ENCODE peak calls at places on chromosome 15, in five cellular contexts. One of them, this sample, is unnamed.

GRCh38 chr15:100849021-100849831 is 30.4 kb upstream of the ALDH1A3 start:
- DNase-seq in ELR: peak
- DNase-seq in fibroblast of pulmonary artery: peak
- DNase-seq in stimulated activated CD4-positive, alpha-beta T cell treated with anti-CD3 and anti-CD28 coated beads, Interleukin-2, amount 100 ng/mL, for 48 hours: peak
- DNase-seq in mesenchymal stem cell: peak
- DNase-seq in this sample: peak

GRCh38 chr15:50854594-50855490 is 53.6 kb upstream of the AP4E1 start:
- DNase-seq in mesenchymal stem cell: peak
- DNase-seq in stimulated activated CD4-positive, alpha-beta T cell treated with anti-CD3 and anti-CD28 coated beads, Interleukin-2, amount 100 ng/mL, for 48 hours: no peak
- DNase-seq in fibroblast of pulmonary artery: peak
- DNase-seq in ELR: peak
- DNase-seq in this sample: peak

GRCh38 chr15:91289324-91289723 is 189.3 kb downstream of the SV2B start:
- DNase-seq in fibroblast of pulmonary artery: no peak
- DNase-seq in stimulated activated CD4-positive, alpha-beta T cell treated with anti-CD3 and anti-CD28 coated beads, Interleukin-2, amount 100 ng/mL, for 48 hours: no peak
- DNase-seq in ELR: no peak
- DNase-seq in mesenchymal stem cell: no peak
- DNase-seq in this sample: no peak

GRCh38 chr15:88695046-88695445 is 56.2 kb downstream of the ISG20 start:
- DNase-seq in mesenchymal stem cell: no peak
- DNase-seq in fibroblast of pulmonary artery: no peak
- DNase-seq in stimulated activated CD4-positive, alpha-beta T cell treated with anti-CD3 and anti-CD28 coated beads, Interleukin-2, amount 100 ng/mL, for 48 hours: no peak
- DNase-seq in ELR: peak
- DNase-seq in this sample: peak

GRCh38 chr15:77825546-77825945 is 192.8 kb upstream of the LINGO1 start:
- DNase-seq in stimulated activated CD4-positive, alpha-beta T cell treated with anti-CD3 and anti-CD28 coated beads, Interleukin-2, amount 100 ng/mL, for 48 hours: no peak
- DNase-seq in ELR: no peak
- DNase-seq in fibroblast of pulmonary artery: no peak
- DNase-seq in mesenchymal stem cell: no peak
- DNase-seq in this sample: no peak

GRCh38 chr15:53197426-53197839 is 407.3 kb upstream of the ONECUT1 start:
- DNase-seq in fibroblast of pulmonary artery: peak
- DNase-seq in mesenchymal stem cell: peak
- DNase-seq in ELR: peak
- DNase-seq in stimulated activated CD4-positive, alpha-beta T cell treated with anti-CD3 and anti-CD28 coated beads, Interleukin-2, amount 100 ng/mL, for 48 hours: peak
- DNase-seq in this sample: peak

GRCh38 chr15:80834402-80834801 is 55.2 kb downstream of the CEMIP start:
- DNase-seq in stimulated activated CD4-positive, alpha-beta T cell treated with anti-CD3 and anti-CD28 coated beads, Interleukin-2, amount 100 ng/mL, for 48 hours: no peak
- DNase-seq in mesenchymal stem cell: no peak
- DNase-seq in fibroblast of pulmonary artery: no peak
- DNase-seq in ELR: no peak
- DNase-seq in this sample: no peak

GRCh38 chr15:41022487-41023090 is 69.3 kb downstream of the CHAC1 start:
- DNase-seq in stimulated activated CD4-positive, alpha-beta T cell treated with anti-CD3 and anti-CD28 coated beads, Interleukin-2, amount 100 ng/mL, for 48 hours: peak
- DNase-seq in mesenchymal stem cell: peak
- DNase-seq in ELR: peak
- DNase-seq in fibroblast of pulmonary artery: peak
- DNase-seq in this sample: peak

GRCh38 chr15:51366911-51367310 is 25.5 kb downstream of the GLDN start:
- DNase-seq in fibroblast of pulmonary artery: peak
- DNase-seq in stimulated activated CD4-positive, alpha-beta T cell treated with anti-CD3 and anti-CD28 coated beads, Interleukin-2, amount 100 ng/mL, for 48 hours: no peak
- DNase-seq in ELR: peak
- DNase-seq in mesenchymal stem cell: peak
- DNase-seq in this sample: peak

This sample was measured in EH.